ENCODE peak calls at places on chromosomes 6 and 20, in four cellular contexts. J is ovary, U is fibroblast of lung, H is pancreas. O is an unnamed sample.

GRCh38 chr20:50126662-50127061 is 13.7 kb upstream of the UBE2V1 start:
- DNase-seq in J (no peak), U (peak; percentile 45), H (peak; percentile 84), O (no peak)

GRCh38 chr6:158174514-158174913 is 6.4 kb downstream of the GTF2H5 start:
- DNase-seq in J (no peak), U (peak; percentile 95), H (no peak), O (no peak)

GRCh38 chr20:38843346-38843745 is 37.8 kb downstream of the PPP1R16B start:
- DNase-seq in J (no peak), U (no peak), H (no peak), O (no peak)

GRCh38 chr6:111195656-111196055 is 108.4 kb downstream of the SLC16A10 start:
- DNase-seq in J (no peak), U (no peak), H (no peak), O (no peak)

GRCh38 chr6:34583461-34583860 is 27.3 kb upstream of the SPDEF start:
- DNase-seq in J (no peak), U (no peak), H (no peak), O (peak; percentile 54)

GRCh38 chr6:148392611-148393160 is 50.0 kb downstream of the SASH1 start:
- DNase-seq in J (no peak), U (peak; percentile 21), H (no peak), O (no peak)

GRCh38 chr6:143514996-143515760 is 3.7 kb upstream of the FUCA2 start:
- DNase-seq in J (peak; percentile 35), U (peak; percentile 52), H (peak; percentile 59), O (no peak)

GRCh38 chr6:134590449-134590848 is 272.5 kb upstream of the SGK1 start:
- DNase-seq in J (no peak), U (peak; percentile 63), H (no peak), O (no peak)

GRCh38 chr20:33370296-33370695 is 31.0 kb downstream of the CDK5RAP1 start:
- DNase-seq in J (no peak), U (no peak), H (no peak), O (no peak)

GRCh38 chr6:114390176-114390575 is 47.4 kb upstream of the HS3ST5 start:
- DNase-seq in J (no peak), U (no peak), H (no peak), O (no peak)

GRCh38 chr6:12112540-12113189 is 100.6 kb downstream of the HIVEP1 start:
- DNase-seq in J (no peak), U (no peak), H (no peak), O (no peak)

GRCh38 chr6:4017058-4017457 is 61.9 kb downstream of the FAM217A start:
- DNase-seq in J (no peak), U (no peak), H (no peak), O (no peak)

GRCh38 chr20:10453241-10453640 is 18.1 kb downstream of the SLX4IP start:
- DNase-seq in J (no peak), U (no peak), H (no peak), O (no peak)

GRCh38 chr6:33418690-33419291 is 884 bp upstream of the CUTA start:
- DNase-seq in J (no peak), U (no peak), H (no peak), O (no peak)

GRCh38 chr6:104896914-104897313 is 37.2 kb upstream of the HACE1 start:
- DNase-seq in J (no peak), U (peak; percentile 8), H (no peak), O (no peak)

GRCh38 chr6:20827798-20828197 is 293.5 kb downstream of the CDKAL1 start:
- DNase-seq in J (no peak), U (peak; percentile 89), H (no peak), O (no peak)

GRCh38 chr6:5084787-5085637 is at the start of gene PPP1R3G:
- DNase-seq in J (peak; percentile 69), U (peak; percentile 70), H (no peak), O (peak; percentile 51)

GRCh38 chr6:33288942-33289783 is at the start of the genes PFDN6 and WDR46:
- DNase-seq in J (peak; percentile 79), U (peak; percentile 90), H (peak; percentile 59), O (peak; percentile 90)

GRCh38 chr6:26521485-26522391 is 16.4 kb upstream of the HMGN4 start:
- DNase-seq in J (peak; percentile 85), U (peak; percentile 79), H (peak; percentile 89), O (peak; percentile 69)
- TF ChIP-seq CTCF in J (peak; percentile 36), U (no peak), H (no peak), O (peak; percentile 14)

DNA sequence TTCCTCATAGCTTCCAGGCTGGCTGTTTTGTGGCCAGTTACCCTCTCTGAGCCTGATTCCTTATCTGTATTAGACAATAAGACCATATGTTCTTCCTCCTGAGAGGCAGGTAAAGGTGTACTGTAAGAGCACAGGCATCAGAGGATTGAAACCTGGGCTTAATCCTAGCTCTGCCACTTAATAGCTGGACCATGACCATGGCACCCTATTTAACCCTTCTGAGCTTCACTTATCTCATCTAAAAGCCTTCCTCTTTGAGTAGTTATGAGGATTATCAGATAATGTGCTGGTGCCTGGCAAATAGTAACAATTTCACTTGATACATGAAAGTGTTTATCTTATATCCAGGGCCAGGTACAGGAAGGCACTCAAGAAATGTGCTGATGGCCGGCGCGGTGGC is 34.9 kb downstream of the BCL2L1 start:
- DNase-seq in J (no peak), U (no peak), H (no peak), O (no peak)
- H3K4me1 ChIP-seq in J (no peaks in the 10 kb centered on the region), U (peaks cover 4% of the 10 kb centered on the region), H (no peaks in the 10 kb centered on the region), O (peaks cover 32% of the 10 kb centered on the region)

GRCh38 chr6:14129572-14129971 is 12.0 kb downstream of the CD83 start:
- DNase-seq in J (peak; percentile 55), U (peak; percentile 82), H (no peak), O (peak; percentile 26)
- TF ChIP-seq CTCF in J (peak; percentile 52), U (peak; percentile 64), H (no peak), O (peak; percentile 43)

GRCh38 chr6:10313799-10314162 is 101.1 kb downstream of the TFAP2A start:
- DNase-seq in J (no peak), U (no peak), H (no peak), O (no peak)

GRCh38 chr6:10316327-10316726 is 98.5 kb downstream of the TFAP2A start:
- DNase-seq in J (no peak), U (peak; percentile 22), H (no peak), O (no peak)

GRCh38 chr6:10314163-10314955 is 100.5 kb downstream of the TFAP2A start:
- DNase-seq in J (no peak), U (no peak), H (no peak), O (no peak)

GRCh38 chr6:10315034-10315433 is 99.8 kb downstream of the TFAP2A start:
- DNase-seq in J (no peak), U (no peak), H (no peak), O (no peak)

DNA sequence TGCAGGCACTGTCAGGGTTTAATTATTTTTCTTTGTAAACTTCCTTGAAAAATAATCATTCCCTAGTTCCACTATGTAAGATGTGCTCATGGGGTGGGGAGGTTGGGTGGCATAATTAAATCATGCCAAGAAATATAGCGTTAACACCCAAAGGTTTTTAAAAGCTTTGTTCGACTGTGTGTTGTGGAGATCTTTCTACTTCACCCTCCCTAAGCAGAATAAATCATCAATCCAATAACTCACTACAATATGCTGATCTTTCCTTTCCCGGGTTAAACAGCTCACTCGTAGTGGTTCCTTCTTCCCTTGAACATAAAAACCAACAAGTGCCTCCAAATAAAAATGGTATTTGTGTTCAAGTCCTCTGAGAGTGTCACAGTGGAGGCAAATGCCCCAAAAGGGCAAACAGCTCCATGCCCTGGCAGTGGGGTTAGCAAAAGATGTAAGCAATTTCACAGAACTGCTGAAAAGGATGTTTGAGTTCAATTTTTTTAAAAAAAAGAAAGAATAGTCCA is 99.2 kb downstream of the TFAP2A start:
- DNase-seq in J (no peak), U (no peak), H (no peak), O (no peak)
- H3K4me1 ChIP-seq in J (no peaks in the 10 kb centered on the region), U (no peaks in the 10 kb centered on the region), H (no peaks in the 10 kb centered on the region), O (no peaks in the 10 kb centered on the region)

DNA sequence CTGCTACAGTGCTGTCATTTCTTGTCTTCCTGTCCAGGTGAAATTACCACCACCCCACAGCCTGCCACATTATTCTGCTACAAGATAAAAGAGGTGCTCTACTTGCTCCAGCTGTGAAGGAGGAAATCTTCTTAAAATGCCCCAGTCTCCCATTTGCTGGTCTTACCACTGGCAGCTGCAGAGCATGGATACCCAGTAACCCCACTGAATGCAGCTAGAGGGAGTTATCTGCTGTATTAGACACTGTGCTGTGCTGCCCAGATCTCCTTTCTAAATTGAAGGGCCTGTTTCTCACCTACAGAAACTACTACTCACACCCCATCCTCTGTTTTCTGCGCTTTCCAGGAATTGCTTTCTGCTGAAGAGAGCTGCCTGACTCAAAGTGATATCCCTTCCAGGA is 517.8 kb downstream of the PKHD1 start:
- DNase-seq in J (no peak), U (no peak), H (no peak), O (no peak)
- TF ChIP-seq CTCF in J (no peak), U (no peak), H (no peak), O (no peak)

GRCh38 chr6:57262901-57263694 is 41.0 kb upstream of the RAB23 start:
- DNase-seq in J (no peak), U (peak; percentile 97), H (no peak), O (peak; percentile 78)
- H3K4me1 ChIP-seq in J (peaks cover 6% of the 10 kb centered on the region), U (peaks cover 27% of the 10 kb centered on the region), H (no peaks in the 10 kb centered on the region), O (peaks cover 21% of the 10 kb centered on the region)

GRCh38 chr20:63891061-63892002 is 3.6 kb upstream of the DNAJC5 start:
- DNase-seq in J (no peak), U (no peak), H (no peak), O (no peak)
- TF ChIP-seq CTCF in J (no peak), U (no peak), H (no peak), O (no peak)

GRCh38 chr20:14707026-14707680 is 369.7 kb upstream of the FLRT3 start:
- DNase-seq in J (no peak), U (no peak), H (no peak), O (no peak)
- H3K4me1 ChIP-seq in J (no peaks in the 10 kb centered on the region), U (no peaks in the 10 kb centered on the region), H (peaks cover 2% of the 10 kb centered on the region), O (no peaks in the 10 kb centered on the region)

DNA sequence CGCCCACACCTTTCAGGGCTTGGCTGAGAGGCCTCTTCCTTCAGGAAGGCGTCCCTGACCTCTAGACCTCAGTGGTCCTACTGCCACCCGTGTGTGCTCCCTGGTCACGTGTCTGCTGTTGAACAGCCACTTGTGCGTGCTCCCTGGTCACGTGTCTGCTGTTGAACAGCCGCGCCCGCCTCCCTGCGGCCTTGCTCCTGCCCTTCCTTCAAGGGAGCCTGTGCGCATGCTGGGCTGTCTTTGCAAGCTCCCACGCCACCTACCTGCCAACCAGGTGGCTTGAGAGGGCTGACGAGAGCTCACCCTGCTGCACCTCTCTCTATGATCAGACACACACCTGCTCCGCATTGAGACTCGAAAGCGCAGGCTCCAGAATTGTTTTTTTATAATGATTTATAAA is 179.3 kb downstream of the BMP7 start:
- DNase-seq in J (no peak), U (no peak), H (no peak), O (no peak)
- TF ChIP-seq CTCF in J (no peak), U (no peak), H (no peak), O (no peak)

GRCh38 chr6:138489846-138490245 is 9.4 kb downstream of the NHSL1 start:
- DNase-seq in J (no peak), U (no peak), H (no peak), O (no peak)
- H3K4me1 ChIP-seq in J (no peaks in the 10 kb centered on the region), U (no peaks in the 10 kb centered on the region), H (peaks cover 30% of the 10 kb centered on the region), O (no peaks in the 10 kb centered on the region)

O was measured in tibial artery.